ENCODE peak calls at places on chromosomes 13 and 19, in ten cellular contexts. One of them, this sample, is unnamed.

GRCh38 chr13:65597839-65598818 is 1632.0 kb downstream of the PCDH9 start:
- DNase-seq in M059J: peak
- DNase-seq in activated CD8-positive, alpha-beta memory T cell treated with anti-CD3 and anti-CD28 coated beads, Interleukin-2, amount 50 U/mL, for 48 hours: no peak
- DNase-seq in NB4: no peak
- DNase-seq in stimulated activated CD8-positive, alpha-beta memory T cell treated with anti-CD3 and anti-CD28 coated beads, Interleukin-12 subunit alpha, Interleukin-12 subunit beta, amount 100 ng/mL, for 1 hour: no peak
- DNase-seq in Calu3: no peak
- DNase-seq in stimulated activated CD4-positive, alpha-beta T cell treated with anti-CD3 and anti-CD28 coated beads, Interleukin-2, amount 100 ng/mL, for 24 hours: no peak
- DNase-seq in NCI-H446 treated with DMSO at 0.1 percent for 48 hours: no peak
- DNase-seq in WTC11: no peak
- DNase-seq in nucleus accumbens: no peak
- DNase-seq in this sample: no peak

GRCh38 chr19:43554317-43554895 is 20.9 kb downstream of the XRCC1 start:
- DNase-seq in M059J: no peak
- DNase-seq in activated CD8-positive, alpha-beta memory T cell treated with anti-CD3 and anti-CD28 coated beads, Interleukin-2, amount 50 U/mL, for 48 hours: no peak
- DNase-seq in NB4: no peak
- DNase-seq in stimulated activated CD8-positive, alpha-beta memory T cell treated with anti-CD3 and anti-CD28 coated beads, Interleukin-12 subunit alpha, Interleukin-12 subunit beta, amount 100 ng/mL, for 1 hour: no peak
- DNase-seq in Calu3: no peak
- DNase-seq in stimulated activated CD4-positive, alpha-beta T cell treated with anti-CD3 and anti-CD28 coated beads, Interleukin-2, amount 100 ng/mL, for 24 hours: no peak
- DNase-seq in NCI-H446 treated with DMSO at 0.1 percent for 48 hours: no peak
- DNase-seq in WTC11: no peak
- DNase-seq in nucleus accumbens: no peak
- DNase-seq in this sample: no peak

GRCh38 chr19:39398297-39398864 is 7.2 kb downstream of the MED29 start:
- DNase-seq in M059J: peak
- DNase-seq in activated CD8-positive, alpha-beta memory T cell treated with anti-CD3 and anti-CD28 coated beads, Interleukin-2, amount 50 U/mL, for 48 hours: peak
- DNase-seq in NB4: peak
- DNase-seq in stimulated activated CD8-positive, alpha-beta memory T cell treated with anti-CD3 and anti-CD28 coated beads, Interleukin-12 subunit alpha, Interleukin-12 subunit beta, amount 100 ng/mL, for 1 hour: no peak
- DNase-seq in Calu3: peak
- DNase-seq in stimulated activated CD4-positive, alpha-beta T cell treated with anti-CD3 and anti-CD28 coated beads, Interleukin-2, amount 100 ng/mL, for 24 hours: peak
- DNase-seq in NCI-H446 treated with DMSO at 0.1 percent for 48 hours: no peak
- DNase-seq in WTC11: no peak
- DNase-seq in nucleus accumbens: no peak
- DNase-seq in this sample: peak

GRCh38 chr13:100875392-100876043 is 200.9 kb upstream of the TMTC4 start:
- DNase-seq in M059J: peak
- DNase-seq in activated CD8-positive, alpha-beta memory T cell treated with anti-CD3 and anti-CD28 coated beads, Interleukin-2, amount 50 U/mL, for 48 hours: no peak
- DNase-seq in NB4: peak
- DNase-seq in stimulated activated CD8-positive, alpha-beta memory T cell treated with anti-CD3 and anti-CD28 coated beads, Interleukin-12 subunit alpha, Interleukin-12 subunit beta, amount 100 ng/mL, for 1 hour: no peak
- DNase-seq in Calu3: no peak
- DNase-seq in stimulated activated CD4-positive, alpha-beta T cell treated with anti-CD3 and anti-CD28 coated beads, Interleukin-2, amount 100 ng/mL, for 24 hours: no peak
- DNase-seq in NCI-H446 treated with DMSO at 0.1 percent for 48 hours: no peak
- DNase-seq in WTC11: no peak
- DNase-seq in nucleus accumbens: no peak
- DNase-seq in this sample: no peak

GRCh38 chr13:65768545-65768944 is 1461.6 kb downstream of the PCDH9 start:
- DNase-seq in M059J: no peak
- DNase-seq in activated CD8-positive, alpha-beta memory T cell treated with anti-CD3 and anti-CD28 coated beads, Interleukin-2, amount 50 U/mL, for 48 hours: no peak
- DNase-seq in NB4: no peak
- DNase-seq in stimulated activated CD8-positive, alpha-beta memory T cell treated with anti-CD3 and anti-CD28 coated beads, Interleukin-12 subunit alpha, Interleukin-12 subunit beta, amount 100 ng/mL, for 1 hour: no peak
- DNase-seq in Calu3: no peak
- DNase-seq in stimulated activated CD4-positive, alpha-beta T cell treated with anti-CD3 and anti-CD28 coated beads, Interleukin-2, amount 100 ng/mL, for 24 hours: no peak
- DNase-seq in NCI-H446 treated with DMSO at 0.1 percent for 48 hours: no peak
- DNase-seq in WTC11: peak
- DNase-seq in nucleus accumbens: no peak
- DNase-seq in this sample: no peak

GRCh38 chr13:48775804-48776203 is 122.1 kb downstream of the CYSLTR2 start:
- DNase-seq in M059J: peak
- DNase-seq in activated CD8-positive, alpha-beta memory T cell treated with anti-CD3 and anti-CD28 coated beads, Interleukin-2, amount 50 U/mL, for 48 hours: no peak
- DNase-seq in NB4: no peak
- DNase-seq in stimulated activated CD8-positive, alpha-beta memory T cell treated with anti-CD3 and anti-CD28 coated beads, Interleukin-12 subunit alpha, Interleukin-12 subunit beta, amount 100 ng/mL, for 1 hour: no peak
- DNase-seq in Calu3: no peak
- DNase-seq in stimulated activated CD4-positive, alpha-beta T cell treated with anti-CD3 and anti-CD28 coated beads, Interleukin-2, amount 100 ng/mL, for 24 hours: no peak
- DNase-seq in NCI-H446 treated with DMSO at 0.1 percent for 48 hours: no peak
- DNase-seq in WTC11: no peak
- DNase-seq in nucleus accumbens: no peak
- DNase-seq in this sample: no peak

GRCh38 chr19:31269425-31270127 is 79.7 kb downstream of the TSHZ3 start:
- DNase-seq in M059J: no peak
- DNase-seq in activated CD8-positive, alpha-beta memory T cell treated with anti-CD3 and anti-CD28 coated beads, Interleukin-2, amount 50 U/mL, for 48 hours: no peak
- DNase-seq in NB4: no peak
- DNase-seq in stimulated activated CD8-positive, alpha-beta memory T cell treated with anti-CD3 and anti-CD28 coated beads, Interleukin-12 subunit alpha, Interleukin-12 subunit beta, amount 100 ng/mL, for 1 hour: no peak
- DNase-seq in Calu3: no peak
- DNase-seq in stimulated activated CD4-positive, alpha-beta T cell treated with anti-CD3 and anti-CD28 coated beads, Interleukin-2, amount 100 ng/mL, for 24 hours: no peak
- DNase-seq in NCI-H446 treated with DMSO at 0.1 percent for 48 hours: no peak
- DNase-seq in WTC11: no peak
- DNase-seq in nucleus accumbens: no peak
- DNase-seq in this sample: no peak

GRCh38 chr13:63696055-63696454 is 2280.4 kb upstream of the PCDH20 start:
- DNase-seq in M059J: no peak
- DNase-seq in activated CD8-positive, alpha-beta memory T cell treated with anti-CD3 and anti-CD28 coated beads, Interleukin-2, amount 50 U/mL, for 48 hours: no peak
- DNase-seq in NB4: no peak
- DNase-seq in stimulated activated CD8-positive, alpha-beta memory T cell treated with anti-CD3 and anti-CD28 coated beads, Interleukin-12 subunit alpha, Interleukin-12 subunit beta, amount 100 ng/mL, for 1 hour: no peak
- DNase-seq in Calu3: no peak
- DNase-seq in stimulated activated CD4-positive, alpha-beta T cell treated with anti-CD3 and anti-CD28 coated beads, Interleukin-2, amount 100 ng/mL, for 24 hours: no peak
- DNase-seq in NCI-H446 treated with DMSO at 0.1 percent for 48 hours: no peak
- DNase-seq in WTC11: no peak
- DNase-seq in nucleus accumbens: no peak
- DNase-seq in this sample: no peak

GRCh38 chr19:16085115-16085514 is 8.8 kb downstream of the TPM4 start:
- DNase-seq in M059J: peak
- DNase-seq in activated CD8-positive, alpha-beta memory T cell treated with anti-CD3 and anti-CD28 coated beads, Interleukin-2, amount 50 U/mL, for 48 hours: no peak
- DNase-seq in NB4: peak
- DNase-seq in stimulated activated CD8-positive, alpha-beta memory T cell treated with anti-CD3 and anti-CD28 coated beads, Interleukin-12 subunit alpha, Interleukin-12 subunit beta, amount 100 ng/mL, for 1 hour: no peak
- DNase-seq in Calu3: no peak
- DNase-seq in stimulated activated CD4-positive, alpha-beta T cell treated with anti-CD3 and anti-CD28 coated beads, Interleukin-2, amount 100 ng/mL, for 24 hours: no peak
- DNase-seq in NCI-H446 treated with DMSO at 0.1 percent for 48 hours: no peak
- DNase-seq in WTC11: no peak
- DNase-seq in nucleus accumbens: no peak
- DNase-seq in this sample: no peak

GRCh38 chr19:3784607-3785463 is 1.3 kb downstream of the MATK start:
- DNase-seq in M059J: no peak
- DNase-seq in activated CD8-positive, alpha-beta memory T cell treated with anti-CD3 and anti-CD28 coated beads, Interleukin-2, amount 50 U/mL, for 48 hours: no peak
- DNase-seq in NB4: no peak
- DNase-seq in stimulated activated CD8-positive, alpha-beta memory T cell treated with anti-CD3 and anti-CD28 coated beads, Interleukin-12 subunit alpha, Interleukin-12 subunit beta, amount 100 ng/mL, for 1 hour: no peak
- DNase-seq in Calu3: no peak
- DNase-seq in stimulated activated CD4-positive, alpha-beta T cell treated with anti-CD3 and anti-CD28 coated beads, Interleukin-2, amount 100 ng/mL, for 24 hours: no peak
- DNase-seq in NCI-H446 treated with DMSO at 0.1 percent for 48 hours: no peak
- DNase-seq in WTC11: no peak
- DNase-seq in nucleus accumbens: no peak
- DNase-seq in this sample: no peak

GRCh38 chr19:29121684-29122083 is 91.3 kb downstream of the UQCRFS1 start:
- DNase-seq in M059J: no peak
- DNase-seq in activated CD8-positive, alpha-beta memory T cell treated with anti-CD3 and anti-CD28 coated beads, Interleukin-2, amount 50 U/mL, for 48 hours: peak
- DNase-seq in NB4: peak
- DNase-seq in stimulated activated CD8-positive, alpha-beta memory T cell treated with anti-CD3 and anti-CD28 coated beads, Interleukin-12 subunit alpha, Interleukin-12 subunit beta, amount 100 ng/mL, for 1 hour: no peak
- DNase-seq in Calu3: peak
- DNase-seq in stimulated activated CD4-positive, alpha-beta T cell treated with anti-CD3 and anti-CD28 coated beads, Interleukin-2, amount 100 ng/mL, for 24 hours: no peak
- DNase-seq in NCI-H446 treated with DMSO at 0.1 percent for 48 hours: no peak
- DNase-seq in WTC11: peak
- DNase-seq in nucleus accumbens: no peak
- DNase-seq in this sample: no peak